ENCODE peak calls at places on chromosomes 7 and 10, in eight cellular contexts. Q is right lobe of liver; V is sigmoid colon; W is left ventricle myocardium inferior; M is CD4-positive, CD25-positive, alpha-beta regulatory T cell; X is pancreas; Z is upper lobe of right lung; E is A673. U is an unnamed sample. For H3K4me1, the result is how much of the 10 kb centered on the place peaks cover.

GRCh38 chr7:154965014-154965413 is 37.9 kb downstream of the PAXIP1 start:
- DNase-seq in Q (no peak), V (no peak), W (no peak), M (no peak), X (no peak), Z (no peak), E (peak), U (no peak)

GRCh38 chr7:2403718-2404648 is 572 bp downstream of the CHST12 start:
- DNase-seq in Q (peak), V (peak), W (peak), M (peak), X (peak), Z (peak), E (peak), U (peak)

GRCh38 chr10:124145109-124145860 is 51.9 kb upstream of the CHST15 start:
- DNase-seq in Q (peak), V (peak), W (peak), M (peak), X (no peak), Z (peak), E (peak), U (no peak)

GRCh38 chr10:83917519-83918506 is 221.5 kb upstream of the GHITM start:
- DNase-seq in Q (no peak), V (peak), W (peak), M (no peak), X (no peak), Z (peak), E (peak), U (peak)

GRCh38 chr10:83276971-83277370 is 862.3 kb upstream of the GHITM start:
- DNase-seq in Q (no peak), V (no peak), W (no peak), M (no peak), X (no peak), Z (no peak), E (no peak), U (no peak)

GRCh38 chr7:81605493-81605892 is 164.4 kb downstream of the HGF start:
- DNase-seq in Q (no peak), V (no peak), W (no peak), M (no peak), X (no peak), Z (no peak), E (no peak), U (no peak)

GRCh38 chr10:132994371-132994796 is 52.0 kb upstream of the CFAP46 start:
- DNase-seq in Q (no peak), V (no peak), W (no peak), M (no peak), X (no peak), Z (no peak), E (peak), U (no peak)

GRCh38 chr7:97022451-97023306 is 2.0 kb downstream of the DLX5 start:
- DNase-seq in Q (no peak), V (no peak), W (no peak), M (no peak), X (no peak), Z (no peak), E (peak), U (no peak)

GRCh38 chr7:157701395-157701794 is 364.6 kb downstream of the DNAJB6 start:
- DNase-seq in Q (no peak), V (no peak), W (no peak), M (no peak), X (no peak), Z (no peak), E (no peak), U (no peak)

GRCh38 chr10:72007246-72007892 is 43.2 kb downstream of the CHST3 start:
- DNase-seq in Q (no peak), V (peak), W (peak), M (no peak), X (no peak), Z (no peak), E (no peak), U (no peak)

GRCh38 chr7:140592957-140593356 is 47.7 kb downstream of the DENND2A start:
- DNase-seq in Q (no peak), V (no peak), W (no peak), M (no peak), X (no peak), Z (no peak), E (no peak), U (no peak)

GRCh38 chr10:3095373-3096139 is 28.2 kb downstream of the PFKP start:
- DNase-seq in Q (no peak), V (peak), W (no peak), M (peak), X (no peak), Z (no peak), E (peak), U (peak)
- H3K4me1 ChIP-seq in Q (under half), V (under half), W (half or more), M (under half), X (under half), Z (under half), E (under half), U (half or more)

GRCh38 chr10:14625210-14625621 is 149.5 kb downstream of the FAM107B start:
- DNase-seq in Q (no peak), V (peak), W (no peak), M (no peak), X (no peak), Z (no peak), E (peak), U (no peak)
- H3K4me3 ChIP-seq in Q (no peak), V (no peak), W (no peak), M (no peak), X (no peak), Z (no peak), E (no peak), U (no peak)

GRCh38 chr10:70809011-70809611 is 6.6 kb upstream of the SGPL1 start:
- DNase-seq in Q (no peak), V (no peak), W (no peak), M (no peak), X (no peak), Z (no peak), E (no peak), U (no peak)
- H3K4me1 ChIP-seq in Q (under half), V (under half), W (under half), M (under half), X (under half), Z (under half), E (under half), U (under half)

DNA sequence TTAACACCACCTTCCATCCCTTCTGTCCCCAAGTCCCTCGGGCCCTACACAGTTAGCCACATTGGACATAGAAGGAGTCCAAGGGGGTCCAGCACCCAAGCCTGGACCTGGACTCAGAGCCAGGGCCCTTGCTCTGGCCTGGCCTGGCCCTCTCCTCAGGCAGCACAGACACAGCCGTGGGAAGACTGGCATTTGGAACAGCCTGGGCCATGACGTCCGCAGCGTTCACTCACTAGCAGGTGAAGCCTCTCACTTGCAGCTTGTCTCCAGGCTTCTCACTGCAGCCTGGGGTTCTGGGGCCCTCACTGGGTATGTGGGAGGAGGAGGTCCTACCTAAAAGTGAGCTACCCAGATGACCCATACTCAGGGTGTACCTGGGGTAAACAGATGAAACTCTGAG is 33.7 kb upstream of the AQP1 start:
- DNase-seq in Q (no peak), V (no peak), W (no peak), M (no peak), X (peak), Z (no peak), E (no peak), U (no peak)
- H3K4me3 ChIP-seq in Q (no peak), V (no peak), W (no peak), M (no peak), X (no peak), Z (no peak), E (no peak), U (no peak)

DNA sequence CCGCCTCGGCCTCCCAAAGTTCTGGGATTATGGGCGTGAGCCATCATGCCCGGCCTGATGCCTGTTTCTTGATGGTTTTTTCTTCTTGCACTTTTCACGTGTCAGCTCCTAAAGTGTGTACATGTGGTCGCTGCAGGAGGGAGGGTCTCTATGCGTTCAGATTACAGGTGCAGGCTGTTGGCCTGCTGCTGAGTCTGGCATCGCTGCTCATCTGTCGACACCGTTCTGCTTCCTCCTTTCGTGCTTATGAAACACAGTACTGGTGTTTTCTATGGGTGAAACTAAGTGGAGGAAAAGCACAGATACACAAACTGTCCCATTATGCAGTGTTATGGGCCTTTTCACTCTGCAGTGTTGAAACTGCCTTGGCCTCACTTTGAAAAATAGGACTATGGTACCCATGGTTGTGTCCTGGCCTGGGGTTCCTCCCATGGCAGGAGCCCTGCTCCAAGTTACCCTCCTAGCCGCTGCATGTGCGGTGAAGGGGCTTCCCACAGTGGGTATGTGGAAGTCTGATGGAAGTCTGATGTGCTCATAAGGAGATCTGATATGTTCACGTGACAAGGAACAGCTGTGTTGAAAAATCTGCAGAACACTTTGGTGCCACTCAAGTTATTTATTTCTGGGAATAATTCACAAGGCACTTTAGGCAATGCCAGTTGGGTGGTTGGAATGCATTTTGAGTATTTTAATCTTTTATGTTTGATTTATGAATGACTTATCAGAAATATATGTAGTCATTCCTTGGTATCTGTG is 23.6 kb downstream of the OGDH start:
- DNase-seq in Q (no peak), V (no peak), W (no peak), M (no peak), X (no peak), Z (no peak), E (no peak), U (no peak)
- H3K4me1 ChIP-seq in Q (under half), V (under half), W (half or more), M (half or more), X (under half), Z (half or more), E (under half), U (under half)

GRCh38 chr10:62057872-62058271 is 156.4 kb downstream of the ARID5B start:
- DNase-seq in Q (no peak), V (no peak), W (no peak), M (no peak), X (no peak), Z (no peak), E (no peak), U (no peak)
- H3K4me3 ChIP-seq in Q (no peak), V (peak), W (peak), M (peak), X (no peak), Z (peak), E (no peak), U (no peak)

GRCh38 chr7:128744366-128744905 is 5.3 kb downstream of the CALU start:
- DNase-seq in Q (no peak), V (no peak), W (no peak), M (no peak), X (no peak), Z (no peak), E (no peak), U (no peak)

GRCh38 chr7:128747327-128748079 is 8.3 kb downstream of the CALU start:
- DNase-seq in Q (no peak), V (no peak), W (no peak), M (no peak), X (no peak), Z (no peak), E (no peak), U (no peak)

GRCh38 chr7:128742206-128742605 is 3.0 kb downstream of the CALU start:
- DNase-seq in Q (no peak), V (no peak), W (no peak), M (no peak), X (no peak), Z (no peak), E (no peak), U (no peak)

GRCh38 chr7:128743112-128743772 is 4.1 kb downstream of the CALU start:
- DNase-seq in Q (no peak), V (no peak), W (no peak), M (no peak), X (no peak), Z (no peak), E (no peak), U (no peak)

GRCh38 chr7:128745706-128746105 is 6.5 kb downstream of the CALU start:
- DNase-seq in Q (no peak), V (no peak), W (no peak), M (no peak), X (no peak), Z (no peak), E (no peak), U (no peak)
- H3K4me1 ChIP-seq in Q (under half), V (half or more), W (half or more), M (under half), X (under half), Z (under half), E (under half), U (under half)

GRCh38 chr10:114768394-114768786 is 53.2 kb upstream of the FHIP2A start:
- DNase-seq in Q (no peak), V (no peak), W (no peak), M (no peak), X (no peak), Z (no peak), E (no peak), U (no peak)
- H3K4me3 ChIP-seq in Q (peak), V (peak), W (peak), M (no peak), X (peak), Z (peak), E (peak), U (peak)

GRCh38 chr10:129511758-129512157 is 44.7 kb downstream of the MGMT start:
- DNase-seq in Q (no peak), V (no peak), W (no peak), M (no peak), X (no peak), Z (no peak), E (no peak), U (no peak)

GRCh38 chr10:129509835-129510234 is 42.8 kb downstream of the MGMT start:
- DNase-seq in Q (no peak), V (no peak), W (no peak), M (no peak), X (no peak), Z (no peak), E (no peak), U (no peak)

GRCh38 chr10:129509155-129509554 is 42.1 kb downstream of the MGMT start:
- DNase-seq in Q (no peak), V (no peak), W (no peak), M (no peak), X (no peak), Z (no peak), E (no peak), U (no peak)

GRCh38 chr10:129513312-129513711 is 46.3 kb downstream of the MGMT start:
- DNase-seq in Q (no peak), V (no peak), W (no peak), M (no peak), X (no peak), Z (no peak), E (no peak), U (no peak)

DNA sequence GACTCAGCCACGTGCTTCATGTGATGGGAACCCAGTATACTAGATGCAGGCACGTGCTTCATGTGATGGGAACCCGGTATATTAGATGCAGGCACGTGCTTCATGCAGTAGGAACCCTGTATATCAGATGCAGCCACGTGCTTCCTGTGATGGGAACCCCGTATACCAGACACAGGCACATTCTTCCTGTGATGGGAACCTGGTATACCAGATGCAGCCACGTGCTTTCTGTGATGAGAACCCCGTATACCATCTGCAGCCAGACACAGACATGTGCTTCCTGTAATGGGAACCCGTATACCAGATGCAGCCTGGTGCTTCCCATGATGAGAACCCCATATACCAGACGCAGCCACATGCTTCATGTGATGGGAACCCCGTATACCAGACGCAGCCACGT is 44.0 kb downstream of the MGMT start:
- DNase-seq in Q (no peak), V (no peak), W (no peak), M (no peak), X (no peak), Z (no peak), E (no peak), U (no peak)
- H3K4me1 ChIP-seq in Q (under half), V (under half), W (under half), M (under half), X (under half), Z (under half), E (under half), U (under half)

GRCh38 chr10:110326351-110327032 is 21.8 kb upstream of the SMNDC1 start:
- DNase-seq in Q (no peak), V (no peak), W (no peak), M (no peak), X (no peak), Z (no peak), E (no peak), U (no peak)
- H3K4me3 ChIP-seq in Q (no peak), V (no peak), W (no peak), M (no peak), X (no peak), Z (no peak), E (no peak), U (no peak)

U was measured in Caco-2.